ENCODE peak calls at places on chromosomes 13 and 19, in nine cellular contexts. One of them, this sample, is unnamed.

GRCh38 chr13:85650613-85651012 is 148.6 kb downstream of the SLITRK6 start:
- DNase-seq in lung: no peak
- DNase-seq in fibroblast of villous mesenchyme: no peak
- DNase-seq in WERI-Rb-1: no peak
- DNase-seq in lower lobe of right lung: no peak
- DNase-seq in NB4: no peak
- DNase-seq in colonic mucosa: no peak
- DNase-seq in gastrocnemius medialis: no peak
- DNase-seq in IMR-90: no peak
- DNase-seq in this sample: no peak

GRCh38 chr13:86826232-86826631 is 844.9 kb upstream of the SLITRK5 start:
- DNase-seq in lung: no peak
- DNase-seq in fibroblast of villous mesenchyme: no peak
- DNase-seq in WERI-Rb-1: no peak
- DNase-seq in lower lobe of right lung: no peak
- DNase-seq in NB4: no peak
- DNase-seq in colonic mucosa: no peak
- DNase-seq in gastrocnemius medialis: no peak
- DNase-seq in IMR-90: no peak
- DNase-seq in this sample: no peak

GRCh38 chr13:97300871-97301270 is 78.7 kb downstream of the MBNL2 start:
- DNase-seq in lung: no peak
- DNase-seq in fibroblast of villous mesenchyme: no peak
- DNase-seq in WERI-Rb-1: no peak
- DNase-seq in lower lobe of right lung: no peak
- DNase-seq in NB4: no peak
- DNase-seq in colonic mucosa: no peak
- DNase-seq in gastrocnemius medialis: no peak
- DNase-seq in IMR-90: no peak
- DNase-seq in this sample: no peak

GRCh38 chr13:39892731-39893293 is 237.3 kb downstream of the COG6 start:
- DNase-seq in lung: no peak
- DNase-seq in fibroblast of villous mesenchyme: peak
- DNase-seq in WERI-Rb-1: no peak
- DNase-seq in lower lobe of right lung: no peak
- DNase-seq in NB4: no peak
- DNase-seq in colonic mucosa: no peak
- DNase-seq in gastrocnemius medialis: no peak
- DNase-seq in IMR-90: no peak
- DNase-seq in this sample: no peak

GRCh38 chr19:19461306-19461670 is 54.1 kb downstream of the TSSK6 start:
- DNase-seq in lung: no peak
- DNase-seq in fibroblast of villous mesenchyme: no peak
- DNase-seq in WERI-Rb-1: no peak
- DNase-seq in lower lobe of right lung: peak
- DNase-seq in NB4: no peak
- DNase-seq in colonic mucosa: no peak
- DNase-seq in gastrocnemius medialis: no peak
- DNase-seq in IMR-90: no peak
- DNase-seq in this sample: no peak

GRCh38 chr13:106446011-106446410 is 89.5 kb downstream of the EFNB2 start:
- DNase-seq in lung: no peak
- DNase-seq in fibroblast of villous mesenchyme: peak
- DNase-seq in WERI-Rb-1: no peak
- DNase-seq in lower lobe of right lung: no peak
- DNase-seq in NB4: no peak
- DNase-seq in colonic mucosa: no peak
- DNase-seq in gastrocnemius medialis: no peak
- DNase-seq in IMR-90: peak
- DNase-seq in this sample: no peak

GRCh38 chr13:42384265-42384664 is 112.3 kb downstream of the AKAP11 start:
- DNase-seq in lung: no peak
- DNase-seq in fibroblast of villous mesenchyme: no peak
- DNase-seq in WERI-Rb-1: no peak
- DNase-seq in lower lobe of right lung: no peak
- DNase-seq in NB4: no peak
- DNase-seq in colonic mucosa: no peak
- DNase-seq in gastrocnemius medialis: no peak
- DNase-seq in IMR-90: no peak
- DNase-seq in this sample: no peak

GRCh38 chr13:48125794-48126228 is 30.9 kb upstream of the MED4 start:
- DNase-seq in lung: peak
- DNase-seq in fibroblast of villous mesenchyme: peak
- DNase-seq in WERI-Rb-1: no peak
- DNase-seq in lower lobe of right lung: no peak
- DNase-seq in NB4: no peak
- DNase-seq in colonic mucosa: no peak
- DNase-seq in gastrocnemius medialis: no peak
- DNase-seq in IMR-90: no peak
- DNase-seq in this sample: no peak

GRCh38 chr13:84528408-84529055 is 646.3 kb upstream of the SLITRK1 start:
- DNase-seq in lung: no peak
- DNase-seq in fibroblast of villous mesenchyme: no peak
- DNase-seq in WERI-Rb-1: no peak
- DNase-seq in lower lobe of right lung: no peak
- DNase-seq in NB4: no peak
- DNase-seq in colonic mucosa: no peak
- DNase-seq in gastrocnemius medialis: no peak
- DNase-seq in IMR-90: no peak
- DNase-seq in this sample: no peak

GRCh38 chr19:18879579-18880373 is 16.2 kb downstream of the CERS1 start:
- DNase-seq in lung: no peak
- DNase-seq in fibroblast of villous mesenchyme: no peak
- DNase-seq in WERI-Rb-1: peak
- DNase-seq in lower lobe of right lung: peak
- DNase-seq in NB4: peak
- DNase-seq in colonic mucosa: peak
- DNase-seq in gastrocnemius medialis: no peak
- DNase-seq in IMR-90: no peak
- DNase-seq in this sample: no peak

GRCh38 chr19:2503521-2504109 is 27.7 kb downstream of the GADD45B start:
- DNase-seq in lung: no peak
- DNase-seq in fibroblast of villous mesenchyme: peak
- DNase-seq in WERI-Rb-1: no peak
- DNase-seq in lower lobe of right lung: peak
- DNase-seq in NB4: peak
- DNase-seq in colonic mucosa: no peak
- DNase-seq in gastrocnemius medialis: no peak
- DNase-seq in IMR-90: peak
- DNase-seq in this sample: no peak

GRCh38 chr13:46721054-46721453 is 75.9 kb downstream of the ESD start:
- DNase-seq in lung: no peak
- DNase-seq in fibroblast of villous mesenchyme: peak
- DNase-seq in WERI-Rb-1: no peak
- DNase-seq in lower lobe of right lung: no peak
- DNase-seq in NB4: peak
- DNase-seq in colonic mucosa: peak
- DNase-seq in gastrocnemius medialis: no peak
- DNase-seq in IMR-90: peak
- DNase-seq in this sample: peak

GRCh38 chr19:53659292-53659691 is 27.5 kb downstream of the DPRX start:
- DNase-seq in lung: no peak
- DNase-seq in fibroblast of villous mesenchyme: peak
- DNase-seq in WERI-Rb-1: peak
- DNase-seq in lower lobe of right lung: no peak
- DNase-seq in NB4: peak
- DNase-seq in colonic mucosa: no peak
- DNase-seq in gastrocnemius medialis: no peak
- DNase-seq in IMR-90: no peak
- DNase-seq in this sample: no peak

GRCh38 chr19:19427302-19427701 is 21.8 kb downstream of the GATAD2A start:
- DNase-seq in lung: no peak
- DNase-seq in fibroblast of villous mesenchyme: no peak
- DNase-seq in WERI-Rb-1: no peak
- DNase-seq in lower lobe of right lung: no peak
- DNase-seq in NB4: no peak
- DNase-seq in colonic mucosa: no peak
- DNase-seq in gastrocnemius medialis: no peak
- DNase-seq in IMR-90: no peak
- DNase-seq in this sample: no peak

GRCh38 chr19:33849551-33850147 is 53.0 kb downstream of the KCTD15 start:
- DNase-seq in lung: peak
- DNase-seq in fibroblast of villous mesenchyme: no peak
- DNase-seq in WERI-Rb-1: no peak
- DNase-seq in lower lobe of right lung: no peak
- DNase-seq in NB4: no peak
- DNase-seq in colonic mucosa: no peak
- DNase-seq in gastrocnemius medialis: no peak
- DNase-seq in IMR-90: no peak
- DNase-seq in this sample: no peak

GRCh38 chr13:112451512-112452379 is 75.6 kb downstream of the SPACA7 start:
- DNase-seq in lung: peak
- DNase-seq in fibroblast of villous mesenchyme: no peak
- DNase-seq in WERI-Rb-1: no peak
- DNase-seq in lower lobe of right lung: no peak
- DNase-seq in NB4: no peak
- DNase-seq in colonic mucosa: peak
- DNase-seq in gastrocnemius medialis: no peak
- DNase-seq in IMR-90: no peak
- DNase-seq in this sample: no peak

DNA sequence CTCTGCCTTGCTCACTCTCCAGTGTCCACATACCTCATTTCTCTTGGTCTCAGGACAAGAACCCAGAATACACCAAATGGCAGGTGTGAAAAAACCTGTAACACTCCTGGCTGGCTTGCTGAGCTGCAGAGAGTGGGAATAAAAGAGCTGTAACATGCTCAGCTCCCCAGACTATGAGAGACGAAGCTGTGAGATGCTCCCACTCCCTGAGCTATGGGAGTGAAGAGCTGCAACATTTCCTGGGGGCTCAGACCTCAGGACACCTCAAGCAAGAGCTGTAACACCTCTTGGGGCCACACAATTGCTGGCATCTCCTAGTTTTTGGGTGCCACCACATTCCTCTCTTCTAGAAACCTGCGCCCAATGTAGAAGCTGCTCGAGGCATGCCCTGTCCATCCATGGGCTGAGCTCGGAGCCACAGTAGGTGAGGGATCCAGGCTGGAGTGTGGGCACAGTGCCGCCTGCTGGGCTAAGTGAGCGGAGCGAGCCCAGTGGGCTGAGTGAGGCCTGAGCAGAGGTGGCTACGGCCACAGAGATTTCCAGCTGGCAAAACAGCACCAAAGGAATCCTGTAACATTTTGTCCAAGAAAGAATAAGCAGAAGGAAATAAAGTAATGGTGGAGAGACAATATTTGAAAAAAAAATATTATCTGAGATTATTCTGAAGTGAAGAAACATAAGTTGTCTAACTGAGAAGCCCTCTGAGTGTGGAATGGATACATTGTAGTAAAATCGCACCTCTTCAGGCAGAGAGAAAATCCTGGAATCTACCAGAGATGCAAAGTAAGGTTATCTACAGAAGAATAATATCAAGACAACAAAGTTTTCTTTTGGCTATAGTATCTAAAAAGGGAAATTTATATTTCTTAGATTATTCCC is 186.2 kb upstream of the PCDH9 start:
- DNase-seq in lung: no peak
- DNase-seq in fibroblast of villous mesenchyme: peak
- DNase-seq in WERI-Rb-1: peak
- DNase-seq in lower lobe of right lung: peak
- DNase-seq in NB4: peak
- DNase-seq in colonic mucosa: no peak
- DNase-seq in gastrocnemius medialis: no peak
- DNase-seq in IMR-90: peak
- DNase-seq in this sample: peak
- TF ChIP-seq CTCF in lung: no peak
- TF ChIP-seq CTCF in fibroblast of villous mesenchyme: peak
- TF ChIP-seq CTCF in WERI-Rb-1: peak
- TF ChIP-seq CTCF in lower lobe of right lung: peak
- TF ChIP-seq CTCF in NB4: peak
- TF ChIP-seq CTCF in colonic mucosa: no peak
- TF ChIP-seq CTCF in gastrocnemius medialis: no peak
- TF ChIP-seq CTCF in IMR-90: peak
- TF ChIP-seq CTCF in this sample: peak

DNA sequence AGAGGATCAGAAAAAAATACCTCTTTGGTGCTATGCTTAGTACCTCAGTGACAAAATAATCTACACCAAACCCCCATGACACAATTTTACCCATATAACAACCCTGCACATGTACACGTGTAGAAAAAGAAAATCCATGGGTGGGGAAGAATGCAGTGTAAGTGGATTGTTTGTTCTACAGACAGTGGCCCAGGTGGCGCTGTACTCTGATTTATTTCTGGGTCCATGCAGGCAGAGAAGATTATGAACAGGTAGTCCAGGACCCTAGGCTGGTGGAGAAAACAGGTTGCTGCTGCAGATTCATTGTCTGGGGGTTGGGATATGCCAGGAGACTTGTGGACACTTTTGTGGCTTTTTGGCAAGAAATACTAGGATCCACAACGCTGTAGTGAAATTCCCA is 9.1 kb downstream of the ZNF100 start:
- DNase-seq in lung: no peak
- DNase-seq in fibroblast of villous mesenchyme: no peak
- DNase-seq in WERI-Rb-1: no peak
- DNase-seq in lower lobe of right lung: no peak
- DNase-seq in NB4: no peak
- DNase-seq in colonic mucosa: no peak
- DNase-seq in gastrocnemius medialis: no peak
- DNase-seq in IMR-90: no peak
- DNase-seq in this sample: no peak
- TF ChIP-seq CTCF in lung: no peak
- TF ChIP-seq CTCF in fibroblast of villous mesenchyme: no peak
- TF ChIP-seq CTCF in WERI-Rb-1: peak
- TF ChIP-seq CTCF in lower lobe of right lung: no peak
- TF ChIP-seq CTCF in NB4: no peak
- TF ChIP-seq CTCF in colonic mucosa: no peak
- TF ChIP-seq CTCF in gastrocnemius medialis: no peak
- TF ChIP-seq CTCF in IMR-90: no peak
- TF ChIP-seq CTCF in this sample: no peak

GRCh38 chr19:13579388-13580060 is 73.2 kb upstream of the CACNA1A start:
- DNase-seq in lung: no peak
- DNase-seq in fibroblast of villous mesenchyme: no peak
- DNase-seq in WERI-Rb-1: no peak
- DNase-seq in lower lobe of right lung: no peak
- DNase-seq in NB4: no peak
- DNase-seq in colonic mucosa: no peak
- DNase-seq in gastrocnemius medialis: no peak
- DNase-seq in IMR-90: peak
- DNase-seq in this sample: no peak
- TF ChIP-seq CTCF in lung: no peak
- TF ChIP-seq CTCF in fibroblast of villous mesenchyme: no peak
- TF ChIP-seq CTCF in WERI-Rb-1: peak
- TF ChIP-seq CTCF in lower lobe of right lung: no peak
- TF ChIP-seq CTCF in NB4: no peak
- TF ChIP-seq CTCF in colonic mucosa: no peak
- TF ChIP-seq CTCF in gastrocnemius medialis: no peak
- TF ChIP-seq CTCF in IMR-90: no peak
- TF ChIP-seq CTCF in this sample: no peak

GRCh38 chr19:16801599-16801998 is 27.6 kb upstream of the SIN3B start:
- DNase-seq in lung: no peak
- DNase-seq in fibroblast of villous mesenchyme: peak
- DNase-seq in WERI-Rb-1: no peak
- DNase-seq in lower lobe of right lung: no peak
- DNase-seq in NB4: peak
- DNase-seq in colonic mucosa: no peak
- DNase-seq in gastrocnemius medialis: no peak
- DNase-seq in IMR-90: peak
- DNase-seq in this sample: no peak
- TF ChIP-seq CTCF in lung: no peak
- TF ChIP-seq CTCF in fibroblast of villous mesenchyme: no peak
- TF ChIP-seq CTCF in WERI-Rb-1: no peak
- TF ChIP-seq CTCF in lower lobe of right lung: no peak
- TF ChIP-seq CTCF in NB4: no peak
- TF ChIP-seq CTCF in colonic mucosa: no peak
- TF ChIP-seq CTCF in gastrocnemius medialis: no peak
- TF ChIP-seq CTCF in IMR-90: no peak
- TF ChIP-seq CTCF in this sample: no peak